ENCODE peak calls at places on chromosomes 5 and 9, in five cellular contexts. R, X, S, Z and J are unnamed samples.
A peak's percentile ranks its signal among the peaks of the same experiment; 100 is the strongest.

GRCh38 chr5:128927644-128928043 is 37.6 kb upstream of the SLC27A6 start:
- DNase-seq in R (no peak), X (no peak), S (no peak), Z (no peak), J (no peak)

GRCh38 chr9:18357321-18357720 is 116.6 kb upstream of the ADAMTSL1 start:
- DNase-seq in R (no peak), X (no peak), S (no peak), Z (no peak), J (no peak)

GRCh38 chr9:128637656-128638055 is 19.0 kb downstream of the DYNC2I2 start:
- DNase-seq in R (no peak), X (peak; percentile 2), S (no peak), Z (no peak), J (peak; percentile 45)

GRCh38 chr9:114616684-114617520 is 5.8 kb downstream of the TMEM268 start:
- DNase-seq in R (peak; percentile 29), X (peak; percentile 57), S (no peak), Z (no peak), J (no peak)

GRCh38 chr9:16348531-16348930 is 521.9 kb downstream of the BNC2 start:
- DNase-seq in R (no peak), X (no peak), S (no peak), Z (no peak), J (no peak)

GRCh38 chr5:119928974-119929373 is 299.6 kb downstream of the FAM170A start:
- DNase-seq in R (no peak), X (no peak), S (no peak), Z (no peak), J (no peak)

GRCh38 chr5:144972317-144972716 is 801.6 kb downstream of the KCTD16 start:
- DNase-seq in R (no peak), X (no peak), S (no peak), Z (no peak), J (no peak)

GRCh38 chr5:54897001-54897400 is 88.4 kb downstream of the ESM1 start:
- DNase-seq in R (no peak), X (no peak), S (no peak), Z (no peak), J (no peak)

GRCh38 chr5:113546711-113547159 is 33.2 kb downstream of the YTHDC2 start:
- DNase-seq in R (no peak), X (no peak), S (no peak), Z (no peak), J (peak; percentile 71)